ENCODE peak calls at places on chromosome 21, in five cellular contexts. Y is Peyer's patch, V is prostate gland, L is lower lobe of right lung, O is PC-3. Q is an unnamed sample.
A peak's percentile ranks its signal among the peaks of the same experiment; 100 is the strongest.

GRCh38 chr21:37208056-37208705 is 59.0 kb downstream of the VPS26C start:
- DNase-seq in Y (no peak), V (peak; percentile 51), L (peak; percentile 85), O (no peak), Q (no peak)

GRCh38 chr21:17427831-17428483 is 84.9 kb upstream of the CXADR start:
- DNase-seq in L (no peak), O (no peak), V (no peak), Y (no peak), Q (no peak)

GRCh38 chr21:14251336-14251735 is 35.4 kb downstream of the RBM11 start:
- DNase-seq in Y (no peak), L (no peak), O (no peak), V (no peak), Q (no peak)

GRCh38 chr21:44354775-44355771 is 1.7 kb downstream of the TRPM2 start:
- DNase-seq in L (no peak), O (no peak), V (no peak), Y (no peak), Q (no peak)

GRCh38 chr21:15441060-15441493 is 288.7 kb upstream of the USP25 start:
- DNase-seq in O (no peak), L (no peak), Y (no peak), V (no peak), Q (no peak)

GRCh38 chr21:36450511-36450910 is 29.4 kb downstream of the CLDN14 start:
- DNase-seq in V (no peak), Y (no peak), O (peak; percentile 41), L (no peak), Q (no peak)

GRCh38 chr21:17796037-17796403 is 23.1 kb downstream of the C21orf91 start:
- DNase-seq in Y (no peak), O (no peak), V (no peak), L (no peak), Q (no peak)

GRCh38 chr21:37565530-37566223 is 199.1 kb downstream of the DYRK1A start:
- DNase-seq in Y (no peak), L (no peak), O (no peak), V (no peak), Q (no peak)

GRCh38 chr21:36211660-36212512 is 55.3 kb downstream of the DOP1B start:
- DNase-seq in V (no peak), Y (no peak), L (no peak), O (peak; percentile 91), Q (no peak)

GRCh38 chr21:43716376-43717165 is 2.4 kb upstream of the PDXK start:
- DNase-seq in Y (no peak), O (no peak), L (no peak), V (no peak), Q (no peak)

GRCh38 chr21:25330266-25330665 is 277.0 kb downstream of the MRPL39 start:
- DNase-seq in O (peak; percentile 25), V (no peak), Y (no peak), L (no peak), Q (no peak)

GRCh38 chr21:44083631-44084291 is 23.4 kb upstream of the PWP2 start:
- DNase-seq in L (no peak), Y (no peak), O (no peak), V (no peak), Q (peak; percentile 62)

GRCh38 chr21:29164330-29164942 is 34.0 kb downstream of the MAP3K7CL start:
- DNase-seq in V (no peak), Y (no peak), O (peak; percentile 86), L (no peak), Q (no peak)

GRCh38 chr21:44323591-44323990 is 15.6 kb downstream of the CFAP410 start:
- DNase-seq in V (no peak), Y (no peak), O (no peak), L (no peak), Q (no peak)

GRCh38 chr21:36891692-36892091 is 74.8 kb downstream of the HLCS start:
- DNase-seq in O (no peak), L (no peak), V (no peak), Y (no peak), Q (no peak)

GRCh38 chr21:31108969-31109368 is 70.7 kb upstream of the KRTAP19-8 start:
- DNase-seq in O (peak; percentile 45), V (no peak), L (no peak), Y (no peak), Q (no peak)

GRCh38 chr21:25360593-25360992 is 246.7 kb downstream of the MRPL39 start:
- DNase-seq in O (peak; percentile 40), V (no peak), Y (no peak), L (no peak), Q (no peak)

GRCh38 chr21:44375281-44375651 is 21.8 kb downstream of the TRPM2 start:
- DNase-seq in L (peak; percentile 70), O (no peak), Y (peak; percentile 47), V (no peak), Q (no peak)

GRCh38 chr21:35222541-35222941 is 173.4 kb upstream of the RUNX1 start:
- DNase-seq in Y (no peak), O (peak; percentile 11), V (no peak), L (no peak), Q (no peak)

GRCh38 chr21:34914239-34914638 is 134.9 kb downstream of the RUNX1 start:
- DNase-seq in L (no peak), Y (no peak), V (no peak), O (no peak), Q (no peak)

GRCh38 chr21:29078884-29079765 is 5.7 kb upstream of the CCT8 start:
- DNase-seq in V (no peak), L (peak; percentile 52), Y (no peak), O (peak; percentile 32), Q (no peak)

GRCh38 chr21:37886120-37886519 is 30.1 kb downstream of the KCNJ6 start:
- DNase-seq in O (no peak), Y (no peak), V (no peak), L (no peak), Q (no peak)

GRCh38 chr21:31326478-31327247 is 17.4 kb downstream of the TIAM1 start:
- DNase-seq in O (no peak), V (no peak), L (no peak), Y (no peak), Q (peak; percentile 8)

GRCh38 chr21:31173881-31174555 is 135.7 kb upstream of the KRTAP19-8 start:
- DNase-seq in O (no peak), L (peak; percentile 61), Y (no peak), V (no peak), Q (peak; percentile 58)

GRCh38 chr21:37082375-37082774 is 9.3 kb downstream of the TTC3 start:
- DNase-seq in Y (no peak), O (no peak), V (no peak), L (no peak), Q (no peak)

GRCh38 chr21:43328171-43328570 is 98.8 kb downstream of the SIK1 start:
- DNase-seq in L (no peak), V (no peak), Y (no peak), O (no peak), Q (no peak)

GRCh38 chr21:21481238-21481637 is 483.0 kb downstream of the NCAM2 start:
- DNase-seq in V (no peak), L (no peak), O (no peak), Y (no peak), Q (no peak)

GRCh38 chr21:35275776-35276175 is 226.7 kb upstream of the RUNX1 start:
- DNase-seq in Y (no peak), L (no peak), V (no peak), O (peak; percentile 91), Q (no peak)

DNA sequence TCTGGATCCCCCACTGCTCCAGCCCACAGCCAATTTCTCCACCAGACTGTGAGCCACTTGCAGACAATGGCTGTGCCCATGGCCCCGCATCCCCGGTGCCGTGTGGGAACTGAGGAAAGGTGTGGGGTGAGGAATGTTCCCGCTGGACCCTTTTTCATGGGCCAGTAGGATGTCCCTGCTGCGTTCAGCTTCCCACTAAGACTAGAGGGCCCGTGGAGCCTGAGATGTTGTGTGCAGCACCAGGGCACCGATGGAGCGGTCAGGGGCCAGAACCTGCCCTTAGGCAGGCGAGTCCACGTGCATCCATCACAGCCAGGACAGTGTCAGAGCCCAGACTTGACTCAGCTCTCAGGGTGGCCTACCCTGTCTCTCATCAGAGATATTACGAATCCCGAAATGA is 105.7 kb upstream of the COL6A1 start:
- DNase-seq in O (no peak), V (no peak), L (no peak), Y (no peak), Q (no peak)
- H3K27me3 ChIP-seq in O (no peaks in the 10 kb centered on the region), V (no peaks in the 10 kb centered on the region), L (peaks cover 27% of the 10 kb centered on the region), Y (no peaks in the 10 kb centered on the region), Q (no peaks in the 10 kb centered on the region)

GRCh38 chr21:45435405-45435981 is 30.5 kb downstream of the COL18A1 start:
- DNase-seq in O (no peak), Y (no peak), L (no peak), V (no peak), Q (no peak)

GRCh38 chr21:45434645-45435217 is 29.8 kb downstream of the COL18A1 start:
- DNase-seq in L (no peak), Y (no peak), V (no peak), O (no peak), Q (no peak)

GRCh38 chr21:45433911-45434644 is 29.1 kb downstream of the COL18A1 start:
- DNase-seq in V (no peak), O (no peak), Y (no peak), L (no peak), Q (no peak)

GRCh38 chr21:45438391-45439145 is 33.6 kb downstream of the COL18A1 start:
- DNase-seq in V (no peak), L (no peak), Y (no peak), O (no peak), Q (no peak)

DNA sequence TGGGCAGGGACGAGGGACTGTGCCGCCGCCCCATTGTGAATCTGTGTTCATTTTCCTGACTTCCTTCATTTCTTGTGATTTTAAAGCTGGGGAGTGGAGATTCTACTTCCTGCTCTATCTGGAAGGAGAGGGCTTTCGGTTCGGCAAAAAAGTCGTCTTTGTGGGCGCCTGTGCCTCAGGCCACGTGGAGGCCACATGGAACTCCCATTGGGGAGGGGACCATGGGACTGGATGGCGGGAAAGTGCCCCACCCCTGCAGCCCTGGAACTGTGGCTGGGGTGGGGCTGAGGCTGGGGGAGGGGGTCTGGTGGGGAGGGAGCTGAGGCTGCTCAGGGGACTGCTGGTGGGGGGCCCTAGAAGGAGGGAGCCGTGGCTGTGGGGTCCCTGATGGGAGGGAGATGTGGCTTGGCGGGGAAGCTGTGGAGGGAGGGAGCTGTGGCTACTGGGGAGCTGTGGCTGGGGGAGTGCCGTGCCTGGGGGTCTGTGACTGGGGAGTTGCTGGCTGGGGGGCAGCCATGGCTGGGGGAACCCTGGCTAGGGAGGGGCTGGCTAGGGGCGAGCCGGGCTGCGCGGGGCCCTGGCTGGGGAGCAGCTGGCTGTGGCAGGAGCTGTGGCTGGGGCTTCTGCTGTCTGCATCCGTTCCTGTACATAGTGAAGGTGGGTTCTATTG is 31.5 kb downstream of the COL18A1 start:
- DNase-seq in O (no peak), V (no peak), Y (no peak), L (no peak), Q (no peak)
- H3K27me3 ChIP-seq in O (no peaks in the 10 kb centered on the region), V (peaks cover 3% of the 10 kb centered on the region), Y (no peaks in the 10 kb centered on the region), L (no peaks in the 10 kb centered on the region), Q (no peaks in the 10 kb centered on the region)

DNA sequence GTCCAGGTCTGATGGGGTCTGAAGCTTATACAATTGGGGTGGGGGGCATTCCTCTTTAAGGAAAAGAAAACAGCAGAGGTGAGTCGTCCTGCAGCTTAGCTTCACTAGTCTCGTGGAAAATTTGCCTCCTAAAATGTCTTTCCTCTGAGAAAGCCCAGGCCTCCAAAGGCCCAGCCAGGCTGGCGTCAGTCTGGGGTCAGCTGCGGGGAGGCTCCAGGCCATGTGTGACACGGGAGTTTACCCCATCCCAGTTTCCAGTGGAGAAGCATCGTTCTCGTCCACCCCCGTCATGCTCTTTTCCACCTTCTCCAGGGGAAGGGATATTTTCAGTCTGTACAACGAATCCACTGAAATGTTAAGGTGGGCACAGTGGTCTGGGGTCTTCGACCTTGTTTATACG is 42.8 kb downstream of the B3GALT5 start:
- DNase-seq in L (no peak), V (no peak), Y (no peak), O (no peak), Q (no peak)
- H3K27me3 ChIP-seq in L (no peaks in the 10 kb centered on the region), V (no peaks in the 10 kb centered on the region), Y (no peaks in the 10 kb centered on the region), O (no peaks in the 10 kb centered on the region), Q (no peaks in the 10 kb centered on the region)

GRCh38 chr21:42130447-42130846 is 59.3 kb downstream of the UMODL1 start:
- DNase-seq in O (no peak), V (no peak), L (no peak), Y (no peak), Q (no peak)
- H3K27me3 ChIP-seq in O (no peaks in the 10 kb centered on the region), V (no peaks in the 10 kb centered on the region), L (no peaks in the 10 kb centered on the region), Y (no peaks in the 10 kb centered on the region), Q (peaks cover 6% of the 10 kb centered on the region)